ENCODE peak calls at places on chromosomes 12 and 14, in nine cellular contexts. D is fibroblast of the aortic adventitia; Y is A172; L is Panc1; W is lower lobe of right lung; S is naive thymus-derived CD8-positive, alpha-beta T cell; C is activated CD8-positive, alpha-beta memory T cell treated with anti-CD3 and anti-CD28 coated beads, Interleukin-2, amount 50 U/mL, for 48 hours; T is COR-L47; M is hypothalamus. B is an unnamed sample.

GRCh38 chr12:117261267-117261666 is 71.0 kb upstream of the FBXO21 start:
- DNase-seq in M (no peak), L (peak), Y (peak), D (no peak), S (no peak), C (no peak), W (no peak), T (no peak), B (no peak)

GRCh38 chr14:76938092-76938500 is 90.4 kb downstream of the IRF2BPL start:
- DNase-seq in M (no peak), W (no peak), C (no peak), D (peak), Y (no peak), L (no peak), S (no peak), T (no peak), B (no peak)

GRCh38 chr14:94630396-94630795 is 18.2 kb downstream of the SERPINA3 start:
- DNase-seq in D (no peak), W (no peak), C (no peak), Y (no peak), S (no peak), M (no peak), T (no peak), L (no peak), B (no peak)

GRCh38 chr12:95424271-95424994 is 49.5 kb upstream of the METAP2 start:
- DNase-seq in T (no peak), C (no peak), D (peak), W (no peak), M (no peak), S (no peak), Y (no peak), L (no peak), B (no peak)

GRCh38 chr14:69956970-69957369 is 77.8 kb downstream of the SMOC1 start:
- DNase-seq in T (no peak), D (no peak), S (no peak), L (no peak), C (no peak), Y (no peak), M (no peak), W (no peak), B (no peak)

GRCh38 chr12:64256166-64256800 is 34.2 kb upstream of the KICS2 start:
- DNase-seq in W (no peak), T (peak), M (no peak), S (no peak), C (no peak), D (peak), L (no peak), Y (peak), B (no peak)

GRCh38 chr12:75289678-75290200 is 40.4 kb downstream of the CAPS2 start:
- DNase-seq in M (no peak), C (no peak), D (peak), W (no peak), Y (peak), L (no peak), T (no peak), S (no peak), B (no peak)

GRCh38 chr12:14238224-14238792 is 127.2 kb upstream of the ATF7IP start:
- DNase-seq in D (peak), C (no peak), M (no peak), Y (no peak), L (no peak), W (no peak), T (no peak), S (no peak), B (peak)

GRCh38 chr12:90335561-90335960 is 619.4 kb downstream of the CCER1 start:
- DNase-seq in W (no peak), S (no peak), Y (no peak), D (peak), M (no peak), T (no peak), C (no peak), L (no peak), B (no peak)

GRCh38 chr12:114990396-114990795 is 306.4 kb upstream of the TBX3 start:
- DNase-seq in L (no peak), Y (no peak), S (no peak), C (no peak), D (no peak), T (no peak), W (no peak), M (no peak), B (no peak)

B was measured in B cell.